ENCODE peak calls at places on chromosomes 16 and 17, in eight cellular contexts. C is T1000; J is MV-4-11; Y is GM13976; P is HEK293T; X is CD8-positive, alpha-beta T cell; M is Calu3; Q is ELR. V is an unnamed sample.

GRCh38 chr16:88866151-88866920 is at the start of gene PABPN1L:
- DNase-seq in P (no peak), Y (no peak), X (no peak), C (no peak), M (no peak), Q (no peak), J (no peak), V (no peak)

GRCh38 chr17:32881054-32881453 is 4.1 kb upstream of the MYO1D start:
- DNase-seq in P (no peak), Q (no peak), Y (no peak), J (no peak), X (no peak), C (no peak), M (no peak), V (no peak)

GRCh38 chr17:78774956-78775571 is 7.0 kb downstream of the CYTH1 start:
- DNase-seq in X (peak; percentile 75), J (no peak), M (no peak), C (no peak), P (no peak), Q (no peak), Y (peak; percentile 38), V (peak; percentile 53)

GRCh38 chr16:85641776-85642176 is 28.7 kb downstream of the GSE1 start:
- DNase-seq in X (no peak), Q (no peak), P (no peak), J (no peak), Y (no peak), M (no peak), C (no peak), V (no peak)

GRCh38 chr17:14942511-14943185 is 322.5 kb downstream of the PMP22 start:
- DNase-seq in Y (no peak), M (no peak), P (no peak), X (no peak), C (peak; percentile 67), J (no peak), Q (peak; percentile 72), V (no peak)

GRCh38 chr16:77736879-77737278 is 14.6 kb downstream of the NUDT7 start:
- DNase-seq in X (no peak), P (no peak), Y (no peak), J (peak; percentile 82), C (no peak), M (no peak), Q (no peak), V (no peak)

GRCh38 chr16:880471-881171 is 80.1 kb upstream of the GNG13 start:
- DNase-seq in X (no peak), J (no peak), Q (no peak), M (no peak), P (no peak), C (no peak), Y (no peak), V (no peak)

GRCh38 chr16:25063102-25063501 is 47.9 kb upstream of the ARHGAP17 start:
- DNase-seq in Y (peak; percentile 63), C (no peak), Q (no peak), J (peak; percentile 64), P (no peak), M (no peak), X (no peak), V (no peak)

GRCh38 chr17:879546-879945 is 97.4 kb downstream of the MRM3 start:
- DNase-seq in J (peak; percentile 55), P (peak; percentile 66), C (peak; percentile 27), Q (peak; percentile 73), M (peak; percentile 68), Y (peak; percentile 81), X (peak; percentile 75), V (peak; percentile 67)

GRCh38 chr16:89689142-89689541 is 2.7 kb downstream of the CDK10 start:
- DNase-seq in M (no peak), J (no peak), Q (no peak), X (no peak), C (no peak), P (no peak), Y (no peak), V (no peak)

GRCh38 chr17:11880714-11881113 is 116.6 kb downstream of the ZNF18 start:
- DNase-seq in X (no peak), C (no peak), P (peak; percentile 41), Y (no peak), J (no peak), M (no peak), Q (peak; percentile 27), V (no peak)

GRCh38 chr17:37219876-37220608 is 155.7 kb upstream of the C17orf78 start:
- DNase-seq in M (no peak), P (no peak), Y (no peak), X (no peak), Q (no peak), C (no peak), J (no peak), V (no peak)

GRCh38 chr16:87754535-87754934 is 11.3 kb downstream of the KLHDC4 start:
- DNase-seq in C (no peak), P (no peak), Q (no peak), M (no peak), X (peak; percentile 36), Y (no peak), J (no peak), V (no peak)

GRCh38 chr17:44688675-44689491 is 693 bp downstream of the CCDC43 start:
- DNase-seq in P (no peak), Q (peak; percentile 32), C (no peak), Y (peak; percentile 54), X (no peak), J (no peak), M (no peak), V (no peak)

GRCh38 chr17:50161023-50161910 is 4.5 kb upstream of the SGCA start:
- DNase-seq in P (peak; percentile 99), Y (peak; percentile 99), M (peak; percentile 97), J (peak; percentile 74), X (peak; percentile 93), C (peak; percentile 94), Q (peak; percentile 95), V (peak; percentile 95)

GRCh38 chr17:67280279-67280678 is 35.3 kb upstream of the HELZ start:
- DNase-seq in J (no peak), Y (no peak), M (no peak), Q (no peak), C (no peak), P (no peak), X (no peak), V (no peak)

GRCh38 chr16:48535831-48536599 is 74.0 kb downstream of the N4BP1 start:
- DNase-seq in M (no peak), J (peak; percentile 79), P (no peak), Q (no peak), C (peak; percentile 40), Y (peak; percentile 85), X (no peak), V (no peak)

GRCh38 chr16:74035816-74036215 is 260.8 kb upstream of the PSMD7 start:
- DNase-seq in J (peak; percentile 32), M (peak; percentile 22), X (no peak), Y (peak; percentile 17), Q (peak; percentile 20), P (peak; percentile 39), C (no peak), V (no peak)

GRCh38 chr16:86723699-86724098 is 145.3 kb downstream of the FOXL1 start:
- DNase-seq in Q (no peak), X (no peak), Y (no peak), J (no peak), C (no peak), M (no peak), P (peak; percentile 20), V (no peak)

GRCh38 chr16:78415669-78416068 is 316.2 kb downstream of the WWOX start:
- DNase-seq in M (no peak), Q (no peak), P (no peak), J (no peak), Y (no peak), X (no peak), C (no peak), V (no peak)

GRCh38 chr17:81102869-81103268 is 62.4 kb upstream of the PVALEF start:
- DNase-seq in M (no peak), C (no peak), X (no peak), Q (no peak), P (no peak), J (no peak), Y (no peak), V (no peak)

GRCh38 chr16:54055864-54056263 is 230.7 kb downstream of the IRX3 start:
- DNase-seq in P (no peak), J (no peak), Q (peak; percentile 47), X (no peak), Y (no peak), C (no peak), M (no peak), V (no peak)

GRCh38 chr17:31495049-31495885 is 103.8 kb downstream of the RAB11FIP4 start:
- DNase-seq in Y (no peak), X (no peak), M (peak; percentile 60), C (no peak), P (no peak), J (no peak), Q (no peak), V (no peak)

GRCh38 chr17:77834170-77835115 is 124.1 kb upstream of the TNRC6C start:
- DNase-seq in M (peak; percentile 80), X (peak; percentile 70), P (peak; percentile 86), C (no peak), Y (peak; percentile 76), J (peak; percentile 89), Q (peak; percentile 90), V (peak; percentile 29)

GRCh38 chr16:51825740-51826139 is 674.7 kb upstream of the SALL1 start:
- DNase-seq in M (no peak), C (no peak), P (no peak), Q (peak; percentile 8), X (no peak), J (no peak), Y (no peak), V (no peak)

GRCh38 chr17:79951361-79952264 is 84.1 kb downstream of the TBC1D16 start:
- DNase-seq in P (no peak), X (no peak), Y (no peak), C (no peak), M (no peak), J (no peak), Q (no peak), V (no peak)

GRCh38 chr17:75983501-75984181 is 4.6 kb downstream of the TEN1 start:
- DNase-seq in X (no peak), P (no peak), Q (no peak), M (peak; percentile 75), C (no peak), J (peak; percentile 27), Y (no peak), V (no peak)

GRCh38 chr17:42023524-42024349 is 3.8 kb downstream of the NKIRAS2 start:
- DNase-seq in M (no peak), Q (no peak), P (no peak), X (no peak), Y (no peak), J (peak; percentile 91), C (no peak), V (no peak)

GRCh38 chr17:83056583-83057396 is 22.6 kb upstream of the METRNL start:
- DNase-seq in J (no peak), Y (no peak), Q (no peak), P (no peak), C (no peak), X (no peak), M (no peak), V (no peak)

GRCh38 chr17:62616993-62617893 is 10.2 kb upstream of the MRC2 start:
- DNase-seq in C (no peak), M (peak; percentile 6), P (no peak), J (peak; percentile 75), Q (no peak), Y (no peak), X (no peak), V (no peak)

GRCh38 chr16:46612121-46612520 is 9.1 kb downstream of the SHCBP1 start:
- DNase-seq in Y (peak; percentile 52), M (no peak), Q (no peak), P (no peak), J (peak; percentile 69), X (no peak), C (no peak), V (no peak)

GRCh38 chr17:66777689-66778225 is 57.2 kb upstream of the CACNG5 start:
- DNase-seq in P (peak; percentile 37), C (no peak), X (no peak), J (peak; percentile 4), Q (peak; percentile 7), Y (no peak), M (no peak), V (no peak)

GRCh38 chr17:7557147-7557764 is 1.3 kb upstream of the TNFSF13 start:
- DNase-seq in P (no peak), Q (no peak), X (no peak), M (no peak), C (no peak), Y (no peak), J (no peak), V (no peak)

GRCh38 chr17:75500419-75501216 is 14.7 kb downstream of the CASKIN2 start:
- DNase-seq in P (no peak), M (no peak), Y (no peak), J (no peak), X (no peak), Q (no peak), C (no peak), V (no peak)

V was measured in CD4-positive, alpha-beta T cell.